ENCODE peak calls at places on chromosomes 16 and 17, in four cellular contexts. S is stomach, B is mammary epithelial cell, U is tibial nerve. M is an unnamed sample. For H3K4me1, the result is how much of the 10 kb centered on the place peaks cover.

GRCh38 chr17:40331743-40332641 is 23.0 kb downstream of the RARA start:
- DNase-seq in S (peak), B (no peak), U (peak), M (peak)

GRCh38 chr16:14310519-14310991 is 239.4 kb downstream of the MRTFB start:
- DNase-seq in S (no peak), B (no peak), U (no peak), M (no peak)

GRCh38 chr16:29804455-29805231 is 1.7 kb upstream of the MAZ start:
- DNase-seq in S (peak), B (no peak), U (peak), M (no peak)

GRCh38 chr16:86424413-86424812 is 85.9 kb upstream of the FOXF1 start:
- DNase-seq in S (no peak), B (no peak), U (no peak), M (no peak)

GRCh38 chr17:43327421-43327820 is 71.4 kb upstream of the ARL4D start:
- DNase-seq in S (no peak), B (no peak), U (no peak), M (no peak)

GRCh38 chr16:77584205-77584859 is 138.0 kb upstream of the NUDT7 start:
- DNase-seq in S (peak), B (peak), U (no peak), M (peak)

GRCh38 chr17:42185497-42185860 is 227 bp upstream of the HCRT start:
- DNase-seq in S (no peak), B (no peak), U (no peak), M (no peak)

GRCh38 chr16:50526796-50527195 is 21.4 kb upstream of the NKD1 start:
- DNase-seq in S (no peak), B (no peak), U (no peak), M (peak)

GRCh38 chr17:82121660-82122629 is 23.9 kb upstream of the FASN start:
- DNase-seq in S (no peak), B (no peak), U (no peak), M (no peak)

GRCh38 chr17:61678339-61678738 is 87.3 kb upstream of the NACA2 start:
- DNase-seq in S (no peak), B (peak), U (no peak), M (no peak)

GRCh38 chr17:31492206-31492605 is 100.7 kb downstream of the RAB11FIP4 start:
- DNase-seq in S (no peak), B (no peak), U (no peak), M (no peak)

GRCh38 chr16:72508196-72508595 is 336.2 kb upstream of the PMFBP1 start:
- DNase-seq in S (no peak), B (no peak), U (no peak), M (no peak)

GRCh38 chr16:84928679-84929420 is 82.5 kb downstream of the ZDHHC7 start:
- DNase-seq in S (peak), B (no peak), U (peak), M (peak)

GRCh38 chr16:89581861-89582563 is 6.5 kb downstream of the CPNE7 start:
- DNase-seq in S (peak), B (no peak), U (no peak), M (no peak)

DNA sequence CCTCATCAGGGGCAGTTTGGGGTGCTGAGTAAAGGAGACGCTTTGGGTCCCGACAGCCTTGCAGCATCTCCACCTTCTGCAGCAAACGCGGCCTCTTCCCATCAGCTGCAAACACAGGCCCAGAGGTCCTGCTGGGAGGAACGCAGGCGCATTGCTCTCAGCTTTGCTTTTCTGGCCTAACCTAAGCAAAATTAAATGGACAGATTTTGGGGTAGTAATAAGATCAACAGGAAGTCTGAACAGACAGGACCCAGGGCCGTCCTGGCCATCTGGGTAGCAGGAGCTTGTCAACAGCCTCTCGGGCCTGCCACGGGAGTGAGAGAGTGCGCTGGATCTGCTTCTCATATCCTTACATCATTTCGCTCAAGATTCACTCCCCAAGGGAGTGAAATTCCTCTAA is 7.2 kb downstream of the NUBP1 start:
- DNase-seq in S (no peak), B (no peak), U (no peak), M (no peak)
- H3K27ac ChIP-seq in S (no peak), B (no peak), U (no peak), M (peak)

GRCh38 chr17:48542956-48543853 is 1.7 kb downstream of the HOXB2 start:
- DNase-seq in S (no peak), B (peak), U (no peak), M (no peak)
- TF ChIP-seq CTCF in S (no peak), B (no peak), U (peak), M (no peak)

GRCh38 chr17:880074-880870 is 98.1 kb downstream of the MRM3 start:
- DNase-seq in S (peak), B (no peak), U (no peak), M (no peak)
- H3K4me1 ChIP-seq in S (half or more), B (under half), U (under half), M (half or more)

GRCh38 chr17:74751210-74751529 is 2.7 kb downstream of the NHERF1 start:
- DNase-seq in S (no peak), B (no peak), U (no peak), M (no peak)

GRCh38 chr17:74752415-74752814 is 4.0 kb downstream of the NHERF1 start:
- DNase-seq in S (no peak), B (no peak), U (no peak), M (no peak)

GRCh38 chr17:74750327-74751069 is 2.1 kb downstream of the NHERF1 start:
- DNase-seq in S (peak), B (no peak), U (no peak), M (no peak)

GRCh38 chr17:74754832-74755231 is 6.4 kb downstream of the NHERF1 start:
- DNase-seq in S (no peak), B (no peak), U (no peak), M (no peak)

DNA sequence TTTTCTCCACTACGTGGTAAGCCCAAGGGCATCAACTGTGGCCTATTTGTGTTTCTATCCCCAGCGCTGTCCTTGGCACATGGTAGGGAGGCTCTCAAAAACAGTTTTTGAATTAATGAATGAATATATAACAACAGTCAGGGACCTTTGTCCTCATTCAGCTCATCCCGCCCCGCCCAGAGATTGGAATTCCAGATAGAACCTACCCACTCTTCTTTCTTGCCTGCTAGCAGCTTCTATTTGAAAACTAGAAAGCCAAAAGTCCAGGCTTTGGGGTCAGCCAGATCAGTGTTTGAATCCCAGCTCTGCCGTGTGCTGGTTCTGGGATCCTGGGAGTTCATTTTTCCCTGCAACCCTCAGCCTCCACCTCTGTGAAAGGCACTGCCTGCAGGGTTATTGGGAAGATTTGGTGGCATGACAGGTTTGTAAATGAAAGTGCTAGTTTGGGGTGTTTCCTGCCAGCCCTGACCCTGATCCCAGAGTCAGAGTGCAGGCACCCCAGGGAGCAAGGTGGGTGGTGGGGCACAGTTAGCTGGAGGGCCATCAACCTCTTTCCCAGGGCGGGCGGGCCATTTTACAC is 4.5 kb downstream of the NHERF1 start:
- DNase-seq in S (no peak), B (no peak), U (no peak), M (no peak)
- H3K27ac ChIP-seq in S (peak), B (no peak), U (peak), M (no peak)

DNA sequence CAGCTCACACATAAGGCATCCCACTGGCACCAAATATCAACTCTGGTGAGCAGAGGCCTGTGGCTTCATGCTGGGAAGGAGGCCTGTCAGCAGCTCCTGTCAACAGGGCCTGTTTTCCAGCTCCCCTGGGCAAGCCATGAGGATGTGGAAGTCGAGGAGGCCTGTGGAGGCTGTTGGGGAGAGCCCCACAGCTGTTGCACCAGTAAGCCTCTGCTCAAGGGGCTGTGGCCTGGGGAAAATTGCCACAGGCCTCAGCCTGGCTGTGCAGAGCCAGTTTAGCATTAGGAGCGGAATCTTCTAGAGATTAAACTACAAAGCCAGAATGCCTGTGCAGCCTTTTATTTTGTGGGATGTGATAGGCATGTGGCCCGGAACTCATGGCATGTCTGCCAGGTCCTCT is 202.1 kb downstream of the SPECC1 start:
- DNase-seq in S (no peak), B (no peak), U (no peak), M (no peak)
- TF ChIP-seq CTCF in S (no peak), B (no peak), U (no peak), M (no peak)

GRCh38 chr16:57604177-57604576 is 24.3 kb upstream of the ADGRG1 start:
- DNase-seq in S (no peak), B (no peak), U (no peak), M (no peak)
- H3K4me1 ChIP-seq in S (half or more), B (under half), U (under half), M (under half)

GRCh38 chr17:75542184-75542583 is 16.7 kb downstream of the LLGL2 start:
- DNase-seq in S (peak), B (no peak), U (no peak), M (no peak)
- H3K27ac ChIP-seq in S (peak), B (no peak), U (no peak), M (no peak)

DNA sequence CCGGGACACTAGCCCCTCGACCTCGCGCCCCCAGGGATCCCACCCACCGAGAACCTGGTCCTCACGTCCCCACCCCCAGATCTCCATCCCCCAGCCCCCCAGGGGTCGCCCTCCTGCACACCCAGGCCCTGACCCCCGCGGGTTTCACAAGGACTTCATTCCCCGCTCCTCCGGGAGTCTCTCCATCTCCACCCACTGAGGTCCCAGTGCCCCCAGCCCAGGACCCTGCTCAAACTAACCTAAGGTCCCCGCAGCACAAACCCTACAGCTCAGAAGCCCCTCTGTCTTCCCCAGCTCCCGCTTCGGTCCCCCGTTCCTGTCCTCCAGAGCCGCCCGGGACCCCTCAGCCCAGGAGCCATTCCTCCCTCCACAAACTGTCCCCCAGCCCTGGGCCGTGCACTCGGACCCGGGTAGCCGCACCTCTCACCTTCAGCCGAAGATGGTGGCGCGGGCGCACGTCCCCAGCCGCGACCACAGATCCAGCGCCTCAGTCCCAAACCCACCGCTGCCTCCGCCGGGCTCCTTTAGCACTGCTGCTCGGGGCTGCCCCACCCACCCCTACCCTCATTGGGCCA is at the start of gene MYH10:
- DNase-seq in S (no peak), B (no peak), U (no peak), M (no peak)
- TF ChIP-seq CTCF in S (no peak), B (no peak), U (no peak), M (no peak)

GRCh38 chr17:64632606-64633005 is 29.5 kb downstream of the SMURF2 start:
- DNase-seq in S (no peak), B (no peak), U (no peak), M (no peak)
- H3K4me1 ChIP-seq in S (half or more), B (under half), U (under half), M (under half)